ENCODE peak calls at places on chromosomes 5 and 9, in five cellular contexts. One of them, this sample, is unnamed.
A peak's percentile ranks its signal among the peaks of the same experiment; 100 is the strongest.

GRCh38 chr9:76654575-76654974 is 109.7 kb upstream of the PCA3 start:
- DNase-seq in body of pancreas: no peak
- DNase-seq in CD8-positive, alpha-beta memory T cell: no peak
- DNase-seq in ascending aorta: no peak
- DNase-seq in SJCRH30: no peak
- DNase-seq in this sample: no peak

GRCh38 chr5:111781200-111781599 is 24.2 kb upstream of the NREP start:
- DNase-seq in body of pancreas: peak; percentile 19
- DNase-seq in CD8-positive, alpha-beta memory T cell: no peak
- DNase-seq in ascending aorta: peak; percentile 68
- DNase-seq in SJCRH30: peak; percentile 55
- DNase-seq in this sample: no peak

GRCh38 chr5:73974871-73975351 is 348.9 kb downstream of the ARHGEF28 start:
- DNase-seq in body of pancreas: peak; percentile 27
- DNase-seq in CD8-positive, alpha-beta memory T cell: no peak
- DNase-seq in ascending aorta: no peak
- DNase-seq in SJCRH30: no peak
- DNase-seq in this sample: no peak

GRCh38 chr9:2559212-2560152 is 62.1 kb upstream of the VLDLR start:
- DNase-seq in body of pancreas: peak; percentile 91
- DNase-seq in CD8-positive, alpha-beta memory T cell: no peak
- DNase-seq in ascending aorta: peak; percentile 72
- DNase-seq in SJCRH30: peak; percentile 76
- DNase-seq in this sample: no peak

GRCh38 chr5:43432486-43433365 is 20.5 kb upstream of the CCL28 start:
- DNase-seq in body of pancreas: peak; percentile 82
- DNase-seq in CD8-positive, alpha-beta memory T cell: no peak
- DNase-seq in ascending aorta: no peak
- DNase-seq in SJCRH30: no peak
- DNase-seq in this sample: no peak

GRCh38 chr5:168836603-168837245 is 257.6 kb upstream of the PANK3 start:
- DNase-seq in body of pancreas: no peak
- DNase-seq in CD8-positive, alpha-beta memory T cell: no peak
- DNase-seq in ascending aorta: no peak
- DNase-seq in SJCRH30: no peak
- DNase-seq in this sample: no peak

GRCh38 chr5:167030500-167031120 is 1260.8 kb upstream of the WWC1 start:
- DNase-seq in body of pancreas: no peak
- DNase-seq in CD8-positive, alpha-beta memory T cell: no peak
- DNase-seq in ascending aorta: no peak
- DNase-seq in SJCRH30: peak; percentile 63
- DNase-seq in this sample: peak; percentile 15

GRCh38 chr5:77152441-77152840 is 58.0 kb upstream of the PDE8B start:
- DNase-seq in body of pancreas: no peak
- DNase-seq in CD8-positive, alpha-beta memory T cell: no peak
- DNase-seq in ascending aorta: no peak
- DNase-seq in SJCRH30: no peak
- DNase-seq in this sample: no peak

GRCh38 chr5:164497665-164498064 is 992.2 kb downstream of the MAT2B start:
- DNase-seq in body of pancreas: no peak
- DNase-seq in CD8-positive, alpha-beta memory T cell: no peak
- DNase-seq in ascending aorta: no peak
- DNase-seq in SJCRH30: no peak
- DNase-seq in this sample: no peak

GRCh38 chr5:132776932-132777208 is 169 bp downstream of the SEPTIN8 start:
- DNase-seq in body of pancreas: no peak
- DNase-seq in CD8-positive, alpha-beta memory T cell: no peak
- DNase-seq in ascending aorta: no peak
- DNase-seq in SJCRH30: no peak
- DNase-seq in this sample: no peak

GRCh38 chr5:77972545-77973252 is 196.6 kb upstream of the TBCA start:
- DNase-seq in body of pancreas: no peak
- DNase-seq in CD8-positive, alpha-beta memory T cell: no peak
- DNase-seq in ascending aorta: no peak
- DNase-seq in SJCRH30: no peak
- DNase-seq in this sample: peak; percentile 43

GRCh38 chr5:113489299-113489698 is 1.0 kb upstream of the MCC start:
- DNase-seq in body of pancreas: no peak
- DNase-seq in CD8-positive, alpha-beta memory T cell: no peak
- DNase-seq in ascending aorta: peak; percentile 72
- DNase-seq in SJCRH30: peak; percentile 90
- DNase-seq in this sample: no peak

GRCh38 chr5:133680830-133681555 is 68.7 kb upstream of the FSTL4 start:
- DNase-seq in body of pancreas: no peak
- DNase-seq in CD8-positive, alpha-beta memory T cell: no peak
- DNase-seq in ascending aorta: peak; percentile 31
- DNase-seq in SJCRH30: no peak
- DNase-seq in this sample: no peak

GRCh38 chr5:157143127-157143959 is 678 bp upstream of the MED7 start:
- DNase-seq in body of pancreas: peak; percentile 17
- DNase-seq in CD8-positive, alpha-beta memory T cell: peak; percentile 33
- DNase-seq in ascending aorta: peak; percentile 73
- DNase-seq in SJCRH30: peak; percentile 59
- DNase-seq in this sample: peak; percentile 44

GRCh38 chr5:6781711-6782110 is 68.5 kb downstream of the TENT4A start:
- DNase-seq in body of pancreas: no peak
- DNase-seq in CD8-positive, alpha-beta memory T cell: no peak
- DNase-seq in ascending aorta: no peak
- DNase-seq in SJCRH30: no peak
- DNase-seq in this sample: no peak

GRCh38 chr5:42691413-42691861 is 65.2 kb upstream of the CCDC152 start:
- DNase-seq in body of pancreas: no peak
- DNase-seq in CD8-positive, alpha-beta memory T cell: no peak
- DNase-seq in ascending aorta: no peak
- DNase-seq in SJCRH30: no peak
- DNase-seq in this sample: peak; percentile 45

GRCh38 chr5:112848116-112848811 is 12.8 kb upstream of the SRP19 start:
- DNase-seq in body of pancreas: no peak
- DNase-seq in CD8-positive, alpha-beta memory T cell: no peak
- DNase-seq in ascending aorta: no peak
- DNase-seq in SJCRH30: peak; percentile 81
- DNase-seq in this sample: peak; percentile 79

GRCh38 chr5:27702339-27702820 is 664.0 kb upstream of the CDH9 start:
- DNase-seq in body of pancreas: no peak
- DNase-seq in CD8-positive, alpha-beta memory T cell: no peak
- DNase-seq in ascending aorta: no peak
- DNase-seq in SJCRH30: peak; percentile 44
- DNase-seq in this sample: peak; percentile 14

GRCh38 chr9:37678789-37679273 is 28.1 kb downstream of the FRMPD1 start:
- DNase-seq in body of pancreas: no peak
- DNase-seq in CD8-positive, alpha-beta memory T cell: no peak
- DNase-seq in ascending aorta: no peak
- DNase-seq in SJCRH30: peak; percentile 41
- DNase-seq in this sample: no peak

GRCh38 chr5:140344683-140345423 is 1.6 kb downstream of the HBEGF start:
- DNase-seq in body of pancreas: peak; percentile 58
- DNase-seq in CD8-positive, alpha-beta memory T cell: no peak
- DNase-seq in ascending aorta: no peak
- DNase-seq in SJCRH30: no peak
- DNase-seq in this sample: no peak

GRCh38 chr5:134053840-134054338 is 49.1 kb upstream of the VDAC1 start:
- DNase-seq in body of pancreas: no peak
- DNase-seq in CD8-positive, alpha-beta memory T cell: no peak
- DNase-seq in ascending aorta: no peak
- DNase-seq in SJCRH30: peak; percentile 76
- DNase-seq in this sample: no peak

GRCh38 chr5:178595145-178595544 is 5.0 kb upstream of the COL23A1 start:
- DNase-seq in body of pancreas: no peak
- DNase-seq in CD8-positive, alpha-beta memory T cell: no peak
- DNase-seq in ascending aorta: no peak
- DNase-seq in SJCRH30: no peak
- DNase-seq in this sample: no peak

GRCh38 chr9:738209-738915 is 103.1 kb upstream of the DMRT1 start:
- DNase-seq in body of pancreas: no peak
- DNase-seq in CD8-positive, alpha-beta memory T cell: no peak
- DNase-seq in ascending aorta: peak; percentile 93
- DNase-seq in SJCRH30: no peak
- DNase-seq in this sample: peak; percentile 19

GRCh38 chr5:170745481-170746061 is 38.0 kb upstream of the GABRP start:
- DNase-seq in body of pancreas: peak; percentile 54
- DNase-seq in CD8-positive, alpha-beta memory T cell: no peak
- DNase-seq in ascending aorta: peak; percentile 63
- DNase-seq in SJCRH30: peak; percentile 75
- DNase-seq in this sample: no peak

GRCh38 chr9:130991227-130992058 is 17.5 kb upstream of the LAMC3 start:
- DNase-seq in body of pancreas: no peak
- DNase-seq in CD8-positive, alpha-beta memory T cell: no peak
- DNase-seq in ascending aorta: no peak
- DNase-seq in SJCRH30: peak; percentile 66
- DNase-seq in this sample: no peak

GRCh38 chr5:90248640-90249039 is 160.9 kb downstream of the CETN3 start:
- DNase-seq in body of pancreas: no peak
- DNase-seq in CD8-positive, alpha-beta memory T cell: no peak
- DNase-seq in ascending aorta: no peak
- DNase-seq in SJCRH30: no peak
- DNase-seq in this sample: no peak

GRCh38 chr9:4297151-4297794 is 2.6 kb downstream of the GLIS3 start:
- DNase-seq in body of pancreas: peak; percentile 77
- DNase-seq in CD8-positive, alpha-beta memory T cell: no peak
- DNase-seq in ascending aorta: peak; percentile 91
- DNase-seq in SJCRH30: peak; percentile 79
- DNase-seq in this sample: peak; percentile 90

GRCh38 chr9:124133752-124134151 is 122.2 kb downstream of the LHX2 start:
- DNase-seq in body of pancreas: peak; percentile 31
- DNase-seq in CD8-positive, alpha-beta memory T cell: no peak
- DNase-seq in ascending aorta: peak; percentile 62
- DNase-seq in SJCRH30: peak; percentile 63
- DNase-seq in this sample: peak; percentile 25

GRCh38 chr5:108743344-108743743 is 4.4 kb upstream of the FER start:
- DNase-seq in body of pancreas: no peak
- DNase-seq in CD8-positive, alpha-beta memory T cell: no peak
- DNase-seq in ascending aorta: no peak
- DNase-seq in SJCRH30: no peak
- DNase-seq in this sample: no peak

GRCh38 chr9:106220415-106220814 is 526.1 kb downstream of the TMEM38B start:
- DNase-seq in body of pancreas: no peak
- DNase-seq in CD8-positive, alpha-beta memory T cell: no peak
- DNase-seq in ascending aorta: no peak
- DNase-seq in SJCRH30: no peak
- DNase-seq in this sample: no peak

GRCh38 chr9:137030528-137030927 is 1.4 kb downstream of the FUT7 start:
- DNase-seq in body of pancreas: no peak
- DNase-seq in CD8-positive, alpha-beta memory T cell: peak; percentile 23
- DNase-seq in ascending aorta: no peak
- DNase-seq in SJCRH30: no peak
- DNase-seq in this sample: peak; percentile 28

DNA sequence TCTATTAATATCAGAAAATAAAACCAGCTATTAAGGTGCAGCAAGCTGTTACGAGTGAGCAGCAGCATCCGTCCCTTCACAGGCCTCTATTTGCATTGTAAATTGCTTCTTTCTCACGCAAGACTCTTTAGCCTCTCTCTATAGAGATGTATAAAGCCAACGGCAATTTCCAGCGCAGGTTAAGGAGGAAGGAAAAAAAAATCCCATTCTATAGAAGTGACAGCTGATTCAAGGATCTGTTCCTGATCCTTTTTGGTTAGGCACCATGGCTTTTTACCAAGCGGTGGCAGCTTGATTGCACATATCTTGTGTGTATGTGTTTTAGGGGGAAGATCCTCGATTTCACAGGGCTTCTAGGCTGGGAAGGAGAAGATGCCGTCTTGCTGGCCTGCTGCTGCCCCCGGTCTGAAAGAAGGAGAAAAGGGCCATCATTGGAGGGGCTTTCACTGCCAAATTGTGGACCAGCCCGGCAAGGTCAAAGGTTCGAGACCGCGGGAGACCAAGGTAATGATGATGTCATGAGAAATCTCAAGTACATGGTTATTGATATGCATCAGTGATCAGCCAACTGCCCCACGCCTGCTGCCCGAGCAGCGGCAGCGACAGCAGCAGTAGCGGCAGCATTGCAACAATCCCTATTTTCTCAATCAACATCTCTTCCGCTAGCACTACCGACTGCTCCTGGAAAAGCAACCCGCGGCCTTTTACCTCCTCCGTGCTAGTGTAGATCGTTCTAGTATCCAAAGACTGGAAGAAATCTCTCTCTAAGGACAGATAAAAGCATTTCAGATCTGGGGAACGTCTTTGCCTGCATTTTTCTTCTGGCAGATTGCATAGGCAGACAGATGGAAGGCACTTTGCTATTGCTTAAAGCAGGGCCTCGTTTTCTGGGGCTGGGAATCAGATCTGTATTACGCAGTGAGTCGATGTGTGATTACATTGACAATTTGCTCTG is 215.5 kb downstream of the MEF2C start:
- DNase-seq in body of pancreas: no peak
- DNase-seq in CD8-positive, alpha-beta memory T cell: no peak
- DNase-seq in ascending aorta: no peak
- DNase-seq in SJCRH30: no peak
- DNase-seq in this sample: no peak
- H3K27me3 ChIP-seq in body of pancreas: peaks cover 54% of the 10 kb centered on the region
- H3K27me3 ChIP-seq in CD8-positive, alpha-beta memory T cell: peaks cover 55% of the 10 kb centered on the region
- H3K27me3 ChIP-seq in ascending aorta: peaks cover 36% of the 10 kb centered on the region
- H3K27me3 ChIP-seq in SJCRH30: no peaks in the 10 kb centered on the region
- H3K27me3 ChIP-seq in this sample: peaks cover 100% of the 10 kb centered on the region

GRCh38 chr5:180811623-180812119 is 9.1 kb upstream of the MGAT1 start:
- DNase-seq in body of pancreas: no peak
- DNase-seq in CD8-positive, alpha-beta memory T cell: no peak
- DNase-seq in ascending aorta: peak; percentile 63
- DNase-seq in SJCRH30: no peak
- DNase-seq in this sample: no peak
- H3K4me1 ChIP-seq in body of pancreas: peaks cover 51% of the 10 kb centered on the region
- H3K4me1 ChIP-seq in CD8-positive, alpha-beta memory T cell: peaks cover 50% of the 10 kb centered on the region
- H3K4me1 ChIP-seq in ascending aorta: peaks cover 35% of the 10 kb centered on the region
- H3K4me1 ChIP-seq in SJCRH30: peaks cover 37% of the 10 kb centered on the region
- H3K4me1 ChIP-seq in this sample: peaks cover 25% of the 10 kb centered on the region

DNA sequence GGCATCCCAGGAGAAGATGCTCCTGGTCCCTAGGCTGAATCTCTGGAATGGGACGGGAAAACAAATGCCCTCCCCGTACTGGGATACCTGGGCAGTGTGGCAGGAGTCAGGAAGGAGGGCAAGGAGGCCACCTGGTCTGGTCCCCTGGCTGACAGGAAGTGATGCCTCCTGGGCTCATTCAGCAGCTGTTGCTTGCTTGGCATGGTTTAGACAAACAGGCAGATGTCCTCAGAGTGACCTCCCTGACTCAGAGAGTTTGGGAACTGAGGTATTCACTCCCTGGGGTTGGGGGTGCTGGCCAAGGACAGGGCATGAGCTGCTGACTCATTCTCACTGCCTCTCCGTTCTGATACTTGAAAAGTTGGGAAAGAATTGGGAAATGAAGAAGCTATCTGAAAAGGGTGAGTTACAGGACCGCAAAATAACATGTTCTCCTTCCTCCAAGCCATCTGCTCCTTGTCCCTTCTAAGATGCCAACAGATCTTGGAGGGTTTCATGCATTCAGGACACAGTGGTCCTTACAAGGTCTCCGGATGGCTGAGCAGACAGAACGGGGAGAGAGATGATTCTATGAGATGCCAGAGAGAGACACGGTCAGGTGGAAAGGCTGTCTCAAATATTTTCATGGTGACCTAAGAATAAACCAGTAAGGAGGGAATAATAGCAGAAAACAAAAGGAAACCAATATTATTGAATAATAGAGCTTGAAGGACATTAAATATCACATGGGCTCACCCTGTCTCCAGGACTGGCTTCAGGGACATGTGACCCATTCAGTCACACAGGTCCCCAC is 534.5 kb downstream of the BNC2 start:
- DNase-seq in body of pancreas: peak; percentile 33
- DNase-seq in CD8-positive, alpha-beta memory T cell: no peak
- DNase-seq in ascending aorta: peak; percentile 87
- DNase-seq in SJCRH30: peak; percentile 89
- DNase-seq in this sample: peak; percentile 99
- H3K9me3 ChIP-seq in body of pancreas: no peaks in the 10 kb centered on the region
- H3K9me3 ChIP-seq in CD8-positive, alpha-beta memory T cell: no peaks in the 10 kb centered on the region
- H3K9me3 ChIP-seq in ascending aorta: no peaks in the 10 kb centered on the region
- H3K9me3 ChIP-seq in SJCRH30: no peaks in the 10 kb centered on the region
- H3K9me3 ChIP-seq in this sample: no peaks in the 10 kb centered on the region

GRCh38 chr9:132172185-132172584 is 10.3 kb downstream of the NTNG2 start:
- DNase-seq in body of pancreas: no peak
- DNase-seq in CD8-positive, alpha-beta memory T cell: no peak
- DNase-seq in ascending aorta: no peak
- DNase-seq in SJCRH30: no peak
- DNase-seq in this sample: no peak
- H3K27me3 ChIP-seq in body of pancreas: no peaks in the 10 kb centered on the region
- H3K27me3 ChIP-seq in CD8-positive, alpha-beta memory T cell: no peaks in the 10 kb centered on the region
- H3K27me3 ChIP-seq in ascending aorta: peaks cover 7% of the 10 kb centered on the region
- H3K27me3 ChIP-seq in SJCRH30: peaks cover 33% of the 10 kb centered on the region
- H3K27me3 ChIP-seq in this sample: peaks cover 12% of the 10 kb centered on the region